ENCODE peak calls at places on chromosomes 16 and 17, in eight cellular contexts. O is upper lobe of left lung, J is RWPE1, H is choroid plexus epithelial cell, T is transverse colon, Z is upper lobe of right lung, F is brain microvascular endothelial cell, N is BE2C. D is an unnamed sample.

GRCh38 chr16:89525146-89525913 is 17.1 kb downstream of the SPG7 start:
- DNase-seq in N (no peak), O (no peak), Z (no peak), J (no peak), F (no peak), T (peak), H (no peak), D (no peak)

GRCh38 chr16:9500872-9501271 is 409.4 kb downstream of the HAPSTR1 start:
- DNase-seq in F (no peak), J (no peak), H (no peak), O (no peak), Z (no peak), T (no peak), N (no peak), D (no peak)

GRCh38 chr17:48818361-48818841 is 1.4 kb upstream of the TTLL6 start:
- DNase-seq in F (no peak), N (no peak), Z (no peak), T (no peak), J (no peak), O (no peak), H (no peak), D (no peak)

GRCh38 chr17:47775181-47775580 is 42.1 kb downstream of the TBX21 start:
- DNase-seq in N (no peak), F (no peak), T (no peak), H (no peak), J (no peak), O (no peak), Z (no peak), D (no peak)

GRCh38 chr17:39001703-39002637 is 34.8 kb upstream of the FBXO47 start:
- DNase-seq in F (peak), O (peak), N (no peak), T (peak), Z (peak), J (peak), H (peak), D (no peak)

GRCh38 chr16:48335961-48336360 is 49.3 kb downstream of the SIAH1 start:
- DNase-seq in O (no peak), J (no peak), F (peak), N (no peak), T (no peak), H (peak), Z (no peak), D (no peak)

GRCh38 chr16:9003322-9003721 is 39.6 kb upstream of the USP7 start:
- DNase-seq in T (peak), O (peak), H (no peak), F (no peak), N (no peak), J (no peak), Z (no peak), D (no peak)

GRCh38 chr17:2093349-2093748 is 38.4 kb downstream of the HIC1 start:
- DNase-seq in H (no peak), O (peak), N (peak), F (no peak), T (no peak), J (no peak), Z (peak), D (no peak)

GRCh38 chr17:4969551-4970231 is 2.1 kb upstream of the SPAG7 start:
- DNase-seq in H (peak), J (no peak), Z (no peak), F (no peak), T (no peak), N (no peak), O (no peak), D (peak)

GRCh38 chr17:57869599-57870282 is 19.9 kb upstream of the MRPS23 start:
- DNase-seq in T (no peak), F (peak), H (peak), O (no peak), Z (no peak), J (peak), N (no peak), D (no peak)

GRCh38 chr16:85667261-85667660 is 21.5 kb downstream of the GINS2 start:
- DNase-seq in T (no peak), O (no peak), Z (no peak), N (no peak), J (no peak), F (no peak), H (no peak), D (no peak)
- TF ChIP-seq CTCF in T (no peak), O (no peak), Z (no peak), N (no peak), J (no peak), F (no peak), H (no peak), D (no peak)

DNA sequence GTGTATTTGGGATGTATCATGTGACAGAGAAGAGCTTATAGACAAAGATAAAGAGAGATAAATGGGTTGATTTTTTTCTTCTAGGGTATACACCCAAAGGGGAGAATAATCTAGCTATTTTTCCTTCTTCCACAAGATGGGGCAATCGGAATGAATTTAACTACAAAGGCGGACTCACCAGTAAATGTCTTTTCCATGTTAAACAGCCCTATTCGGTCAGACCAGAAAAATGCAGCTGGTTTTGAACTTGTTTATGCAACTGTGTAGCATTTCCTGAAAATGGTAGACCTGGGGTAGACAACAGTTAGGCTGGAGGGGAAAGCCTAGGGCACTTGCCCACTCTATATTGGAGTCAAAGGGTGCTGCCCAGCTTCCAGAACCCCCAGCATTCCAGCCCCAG is 477.1 kb downstream of the TOX3 start:
- DNase-seq in T (no peak), H (peak), N (no peak), O (no peak), J (peak), Z (no peak), F (peak), D (no peak)
- TF ChIP-seq CTCF in T (no peak), H (no peak), N (peak), O (no peak), J (peak), Z (peak), F (peak), D (no peak)

GRCh38 chr17:28574536-28574935 is 2.2 kb downstream of the ALDOC start:
- DNase-seq in N (no peak), O (no peak), T (no peak), F (no peak), H (no peak), Z (no peak), J (no peak), D (no peak)
- TF ChIP-seq CTCF in N (no peak), O (no peak), T (no peak), F (no peak), H (peak), Z (no peak), J (no peak), D (no peak)

GRCh38 chr17:75876938-75877751 is 1.2 kb downstream of the TRIM47 start:
- DNase-seq in T (peak), O (peak), N (peak), F (peak), J (peak), Z (peak), H (peak), D (peak)
- TF ChIP-seq CTCF in T (no peak), O (no peak), N (no peak), F (peak), J (no peak), Z (no peak), H (no peak), D (no peak)

GRCh38 chr17:19433727-19434340 is 22.8 kb downstream of the RNF112 start:
- DNase-seq in Z (no peak), O (no peak), F (no peak), H (no peak), T (no peak), J (no peak), N (no peak), D (no peak)
- TF ChIP-seq CTCF in Z (no peak), O (no peak), F (no peak), H (no peak), T (no peak), J (no peak), N (no peak), D (no peak)

D was measured in activated CD8-positive, alpha-beta T cell treated with anti-CD3 and anti-CD28 coated beads for 36 hours.